ENCODE peak calls at places on chromosomes 1 and 21, in six cellular contexts. T, D, J, I, H and Z are unnamed samples.
A peak's percentile ranks its signal among the peaks of the same experiment; 100 is the strongest.

GRCh38 chr1:193418745-193419058 is 232.3 kb upstream of the B3GALT2 start:
- DNase-seq in D (no peak), I (no peak), H (no peak), T (no peak), J (no peak), Z (no peak)

GRCh38 chr1:181033128-181033798 is 520 bp upstream of the MR1 start:
- DNase-seq in H (peak; percentile 35), I (peak; percentile 57), T (no peak), D (peak; percentile 57), J (peak; percentile 18), Z (no peak)

GRCh38 chr21:41899431-41900202 is 20.5 kb upstream of the PRDM15 start:
- DNase-seq in H (no peak), J (no peak), T (peak; percentile 16), D (no peak), I (no peak), Z (no peak)

GRCh38 chr1:205543351-205544305 is 39.2 kb downstream of the CDK18 start:
- DNase-seq in D (peak; percentile 77), H (peak; percentile 82), T (no peak), J (no peak), I (peak; percentile 59), Z (peak; percentile 85)

GRCh38 chr1:6703016-6703415 is 1.4 kb upstream of the DNAJC11 start:
- DNase-seq in D (no peak), H (peak; percentile 35), J (no peak), I (no peak), T (no peak), Z (no peak)

GRCh38 chr1:173148538-173148937 is 58.6 kb downstream of the TNFSF4 start:
- DNase-seq in D (no peak), I (no peak), T (no peak), J (no peak), H (no peak), Z (no peak)

GRCh38 chr1:243421784-243422183 is 165.9 kb downstream of the SDCCAG8 start:
- DNase-seq in I (peak; percentile 72), J (no peak), D (no peak), H (peak; percentile 85), T (peak; percentile 27), Z (peak; percentile 26)

GRCh38 chr1:185938396-185938795 is 204.2 kb downstream of the HMCN1 start:
- DNase-seq in D (no peak), H (peak; percentile 4), J (no peak), I (no peak), T (no peak), Z (no peak)

GRCh38 chr1:31297273-31298247 is 728 bp downstream of the ZCCHC17 start:
- DNase-seq in I (peak; percentile 11), T (no peak), H (peak; percentile 37), J (no peak), D (no peak), Z (no peak)

GRCh38 chr1:33060579-33061083 is 20.3 kb upstream of the AZIN2 start:
- DNase-seq in D (no peak), H (peak; percentile 76), T (no peak), I (peak; percentile 95), J (no peak), Z (no peak)

DNA sequence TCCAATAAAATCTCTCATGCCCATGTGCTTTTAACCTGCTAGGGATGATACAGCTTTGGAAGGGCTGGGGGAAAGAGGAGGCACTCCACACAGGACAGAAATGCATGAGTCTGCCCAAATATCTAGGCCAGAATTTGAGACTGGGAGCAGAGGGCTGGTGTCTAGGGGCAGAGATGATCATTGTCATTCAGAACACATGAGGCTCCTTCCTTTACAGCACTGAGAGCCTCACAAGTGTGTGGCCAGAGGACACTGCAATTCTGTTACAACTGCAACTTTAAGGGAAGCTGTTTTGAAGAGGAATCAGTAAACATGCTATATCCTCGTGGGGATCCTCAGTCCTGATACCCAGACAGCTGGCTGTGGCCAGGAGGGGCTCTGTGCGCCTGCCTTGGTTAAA is 541.3 kb downstream of the OMA1 start:
- DNase-seq in T (no peak), H (no peak), D (no peak), I (no peak), J (no peak), Z (no peak)
- H3K4me1 ChIP-seq in T (no peaks in the 10 kb centered on the region), H (no peaks in the 10 kb centered on the region), D (no peaks in the 10 kb centered on the region), I (no peaks in the 10 kb centered on the region), J (no peaks in the 10 kb centered on the region), Z (no peaks in the 10 kb centered on the region)

DNA sequence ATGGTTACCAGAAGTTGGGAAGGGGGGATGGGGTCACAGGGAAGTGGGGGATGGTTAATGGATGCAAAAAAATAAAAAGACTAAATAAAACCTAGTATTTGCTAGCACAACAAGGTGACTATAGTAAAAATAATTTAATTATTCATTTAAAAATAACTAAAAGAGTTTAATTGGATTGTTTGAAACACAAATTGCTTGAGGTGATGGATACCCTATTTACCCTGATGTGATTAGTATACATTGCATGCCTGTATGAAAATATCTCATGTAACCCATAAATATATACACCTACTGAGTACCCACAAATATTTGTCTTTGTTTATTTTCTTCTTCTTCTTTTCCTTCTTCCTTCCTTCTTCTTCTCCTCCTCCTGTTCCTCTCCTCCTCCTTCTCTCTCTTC is 57.8 kb upstream of the MACF1 start:
- DNase-seq in D (no peak), T (no peak), J (no peak), H (no peak), I (no peak), Z (no peak)
- H3K4me1 ChIP-seq in D (peaks cover 31% of the 10 kb centered on the region), T (no peaks in the 10 kb centered on the region), J (peaks cover 18% of the 10 kb centered on the region), H (peaks cover 29% of the 10 kb centered on the region), I (peaks cover 19% of the 10 kb centered on the region), Z (peaks cover 6% of the 10 kb centered on the region)

DNA sequence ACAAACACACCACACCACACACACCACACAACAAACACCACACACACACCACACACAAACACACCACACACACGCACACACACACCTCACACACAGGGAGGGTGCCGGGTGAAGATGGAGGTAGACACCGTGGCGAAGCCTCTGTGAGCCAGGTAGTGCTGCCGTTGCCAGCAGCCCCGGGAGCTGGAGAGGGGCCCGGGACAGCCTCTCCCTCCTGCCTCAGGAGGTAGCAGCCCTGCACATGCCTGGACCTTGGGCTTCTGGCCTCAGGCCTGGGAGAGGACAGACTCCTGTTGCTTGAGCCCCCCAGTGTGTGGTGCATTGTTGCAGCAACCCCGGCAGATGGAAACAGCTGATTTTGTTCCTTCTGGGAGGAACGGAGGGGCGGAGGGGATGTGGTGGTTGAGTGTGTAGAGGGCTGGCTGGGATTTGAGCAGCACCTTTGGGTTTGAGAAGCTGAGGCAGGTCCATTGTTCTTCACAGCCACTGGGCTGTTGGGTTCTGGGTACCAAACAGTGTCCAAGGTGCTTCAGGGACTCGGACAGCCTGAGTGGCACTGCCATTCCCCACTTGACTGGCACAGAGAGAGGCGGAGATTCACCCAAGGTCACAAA is 30.7 kb upstream of the C1orf174 start:
- DNase-seq in T (no peak), I (no peak), D (no peak), J (no peak), H (no peak), Z (no peak)
- H3K4me1 ChIP-seq in T (no peaks in the 10 kb centered on the region), I (no peaks in the 10 kb centered on the region), D (no peaks in the 10 kb centered on the region), J (no peaks in the 10 kb centered on the region), H (no peaks in the 10 kb centered on the region), Z (no peaks in the 10 kb centered on the region)

DNA sequence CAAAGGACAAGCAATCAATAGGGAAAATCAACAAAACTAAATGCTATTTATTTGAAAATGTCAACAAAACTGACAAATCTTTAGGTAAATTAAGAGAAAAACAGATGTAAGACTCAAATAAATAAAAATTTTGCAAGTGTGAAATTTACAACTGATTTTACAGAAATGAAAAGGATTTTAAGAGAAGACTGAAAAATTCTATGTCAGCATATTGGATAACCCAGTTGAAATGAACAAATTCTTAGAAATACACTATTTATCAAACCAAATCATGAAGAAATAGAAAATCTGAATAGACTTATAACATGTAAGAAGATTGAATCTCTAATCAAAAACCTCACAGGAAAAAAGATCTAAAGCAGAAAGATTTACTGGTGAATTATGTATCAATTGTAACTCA is 7.6 kb upstream of the SPRR2F start:
- DNase-seq in J (no peak), D (no peak), T (no peak), I (no peak), H (no peak), Z (no peak)
- H3K4me1 ChIP-seq in J (peaks cover 12% of the 10 kb centered on the region), D (no peaks in the 10 kb centered on the region), T (no peaks in the 10 kb centered on the region), I (no peaks in the 10 kb centered on the region), H (no peaks in the 10 kb centered on the region), Z (peaks cover 3% of the 10 kb centered on the region)

GRCh38 chr1:3353901-3354300 is 100.6 kb upstream of the ARHGEF16 start:
- DNase-seq in D (no peak), J (no peak), T (no peak), H (no peak), I (no peak), Z (no peak)
- H3K4me1 ChIP-seq in D (no peaks in the 10 kb centered on the region), J (no peaks in the 10 kb centered on the region), T (no peaks in the 10 kb centered on the region), H (no peaks in the 10 kb centered on the region), I (no peaks in the 10 kb centered on the region), Z (peaks cover 27% of the 10 kb centered on the region)

DNA sequence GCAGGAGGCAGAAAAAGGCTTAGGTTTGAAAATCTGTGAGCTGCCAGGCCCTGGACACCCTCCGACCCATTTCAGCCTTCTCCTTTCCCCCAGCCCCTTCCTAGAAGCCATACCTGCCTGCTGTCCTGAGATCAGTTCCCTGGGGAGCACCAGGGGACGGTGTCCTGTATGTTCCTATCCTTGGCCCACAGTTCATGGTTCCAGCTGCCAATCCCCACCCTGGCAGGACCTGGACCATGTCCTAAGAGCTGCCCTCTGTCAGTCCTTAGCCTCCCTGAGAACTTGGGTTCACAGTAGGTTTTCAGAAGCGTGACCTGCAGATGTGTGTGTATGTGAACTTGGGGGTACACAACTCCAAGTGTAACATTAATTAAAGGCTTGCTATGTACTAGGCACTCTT is 3.8 kb downstream of the TCEA3 start:
- DNase-seq in I (no peak), H (no peak), D (no peak), T (no peak), J (no peak), Z (no peak)
- H3K4me1 ChIP-seq in I (peaks cover 11% of the 10 kb centered on the region), H (peaks cover 16% of the 10 kb centered on the region), D (peaks cover 36% of the 10 kb centered on the region), T (peaks cover 22% of the 10 kb centered on the region), J (peaks cover 13% of the 10 kb centered on the region), Z (peaks cover 21% of the 10 kb centered on the region)

DNA sequence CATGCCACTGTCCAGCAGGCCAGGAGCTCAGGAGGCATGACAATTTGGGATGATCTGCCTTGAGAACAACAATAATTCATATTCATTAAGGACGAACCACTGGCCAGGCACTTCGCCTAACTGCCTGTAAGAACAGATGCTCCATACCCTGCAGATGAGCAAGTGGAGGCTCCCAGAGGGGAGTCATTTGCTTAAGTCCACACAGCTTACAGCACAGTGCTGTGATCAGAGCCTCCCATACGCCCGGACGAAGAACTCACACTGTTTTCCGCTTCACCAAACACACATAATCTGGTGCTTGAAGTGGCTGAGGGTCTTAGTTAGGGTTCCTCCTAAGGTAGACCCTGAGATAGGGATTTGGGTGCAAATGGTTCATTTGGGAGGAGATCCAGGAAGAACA is 93.4 kb upstream of the KLHDC7A start:
- DNase-seq in T (no peak), D (no peak), J (no peak), H (no peak), I (no peak), Z (no peak)
- H3K4me1 ChIP-seq in T (no peaks in the 10 kb centered on the region), D (peaks cover 18% of the 10 kb centered on the region), J (no peaks in the 10 kb centered on the region), H (no peaks in the 10 kb centered on the region), I (no peaks in the 10 kb centered on the region), Z (peaks cover 10% of the 10 kb centered on the region)